ENCODE peak calls at places on chromosome 3, in six cellular contexts. A is H1, P is A549, G is GM12878, Z is HepG2, U is SK-N-SH. W is an unnamed sample.
A peak's percentile ranks its signal among the peaks of the same experiment; 100 is the strongest.

GRCh38 chr3:4587061-4587837 is 94.1 kb downstream of the ITPR1 start:
- DNase-seq in A (no peak), P (no peak), G (no peak), Z (no peak), U (no peak), W (no peak)

GRCh38 chr3:15429080-15429479 is 1.7 kb downstream of the EAF1 start:
- DNase-seq in A (no peak), P (no peak), G (no peak), Z (no peak), U (no peak), W (no peak)

GRCh38 chr3:50609071-50609742 is 2.4 kb downstream of the CISH start:
- DNase-seq in A (no peak), P (no peak), G (no peak), Z (no peak), U (no peak), W (no peak)

GRCh38 chr3:68256635-68257034 is 602.2 kb upstream of the SUCLG2 start:
- DNase-seq in A (no peak), P (peak; percentile 5), G (no peak), Z (no peak), U (peak; percentile 8), W (no peak)

GRCh38 chr3:135865554-135865953 is 100.0 kb upstream of the PPP2R3A start:
- DNase-seq in A (no peak), P (no peak), G (no peak), Z (no peak), U (no peak), W (no peak)

GRCh38 chr3:160577551-160578195 is 12.3 kb upstream of the KPNA4 start:
- DNase-seq in A (no peak), P (peak; percentile 39), G (no peak), Z (peak; percentile 12), U (no peak), W (no peak)

GRCh38 chr3:12483364-12483763 is 916 bp upstream of the TSEN2 start:
- DNase-seq in A (no peak), P (no peak), G (no peak), Z (no peak), U (no peak), W (no peak)

GRCh38 chr3:17605032-17605431 is 137.4 kb downstream of the TBC1D5 start:
- DNase-seq in A (no peak), P (peak; percentile 50), G (no peak), Z (peak; percentile 7), U (no peak), W (no peak)

GRCh38 chr3:107795514-107796094 is 272.8 kb downstream of the BBX start:
- DNase-seq in A (no peak), P (no peak), G (no peak), Z (no peak), U (no peak), W (no peak)

GRCh38 chr3:4601926-4602325 is 108.8 kb downstream of the ITPR1 start:
- DNase-seq in A (no peak), P (no peak), G (no peak), Z (no peak), U (no peak), W (no peak)

GRCh38 chr3:139780603-139781002 is 102.8 kb upstream of the NMNAT3 start:
- DNase-seq in A (no peak), P (no peak), G (no peak), Z (no peak), U (no peak), W (no peak)

GRCh38 chr3:3734881-3735280 is 64.3 kb upstream of the LRRN1 start:
- DNase-seq in A (no peak), P (no peak), G (no peak), Z (no peak), U (no peak), W (no peak)

GRCh38 chr3:141330718-141331369 is 37.5 kb upstream of the ZBTB38 start:
- DNase-seq in A (no peak), P (peak; percentile 37), G (no peak), Z (no peak), U (no peak), W (no peak)

GRCh38 chr3:32882603-32883025 is 64.8 kb downstream of the TRIM71 start:
- DNase-seq in A (no peak), P (no peak), G (peak; percentile 76), Z (no peak), U (no peak), W (no peak)

GRCh38 chr3:123025642-123026521 is 1.7 kb downstream of the SEMA5B start:
- DNase-seq in A (peak; percentile 85), P (no peak), G (no peak), Z (no peak), U (peak; percentile 61), W (no peak)

GRCh38 chr3:51928438-51928837 is 13.3 kb downstream of the RRP9 start:
- DNase-seq in A (no peak), P (no peak), G (no peak), Z (no peak), U (no peak), W (no peak)

GRCh38 chr3:112119686-112120484 is 13.2 kb downstream of the GCSAM start:
- DNase-seq in A (no peak), P (no peak), G (no peak), Z (no peak), U (no peak), W (no peak)

GRCh38 chr3:72100626-72101187 is 315.8 kb upstream of the PROK2 start:
- DNase-seq in A (peak; percentile 89), P (peak; percentile 1), G (peak; percentile 77), Z (no peak), U (peak; percentile 87), W (peak; percentile 62)
- TF ChIP-seq CHD2 in A (no peak), P (no peak), G (peak; percentile 22), Z (no peak), U (no peak), W (no peak)

GRCh38 chr3:22118542-22118941 is 367.5 kb upstream of the ZNF385D start:
- DNase-seq in A (no peak), P (no peak), G (no peak), Z (no peak), U (no peak), W (no peak)

GRCh38 chr3:22117091-22117490 is 366.1 kb upstream of the ZNF385D start:
- DNase-seq in A (no peak), P (no peak), G (no peak), Z (no peak), U (no peak), W (no peak)

GRCh38 chr3:22115581-22115980 is 364.6 kb upstream of the ZNF385D start:
- DNase-seq in A (no peak), P (no peak), G (no peak), Z (no peak), U (no peak), W (no peak)

GRCh38 chr3:22121068-22121706 is 370.2 kb upstream of the ZNF385D start:
- DNase-seq in A (no peak), P (no peak), G (no peak), Z (peak; percentile 69), U (no peak), W (no peak)

GRCh38 chr3:22117751-22118346 is 366.8 kb upstream of the ZNF385D start:
- DNase-seq in A (no peak), P (peak; percentile 53), G (no peak), Z (peak; percentile 34), U (peak; percentile 6), W (peak; percentile 11)
- TF ChIP-seq CHD2 in A (no peak), P (no peak), G (no peak), Z (no peak), U (no peak), W (no peak)

GRCh38 chr3:127304121-127304744 is 16.4 kb upstream of the PRR20G start:
- DNase-seq in A (no peak), P (peak; percentile 35), G (no peak), Z (peak; percentile 69), U (peak; percentile 80), W (peak; percentile 13)
- TF ChIP-seq CHD2 in A (no peak), P (no peak), G (no peak), Z (no peak), U (no peak), W (no peak)

GRCh38 chr3:23484386-23484785 is 281.3 kb downstream of the UBE2E2 start:
- DNase-seq in A (no peak), P (no peak), G (no peak), Z (no peak), U (no peak), W (no peak)
- TF ChIP-seq CHD2 in A (no peak), P (no peak), G (no peak), Z (no peak), U (no peak), W (no peak)

DNA sequence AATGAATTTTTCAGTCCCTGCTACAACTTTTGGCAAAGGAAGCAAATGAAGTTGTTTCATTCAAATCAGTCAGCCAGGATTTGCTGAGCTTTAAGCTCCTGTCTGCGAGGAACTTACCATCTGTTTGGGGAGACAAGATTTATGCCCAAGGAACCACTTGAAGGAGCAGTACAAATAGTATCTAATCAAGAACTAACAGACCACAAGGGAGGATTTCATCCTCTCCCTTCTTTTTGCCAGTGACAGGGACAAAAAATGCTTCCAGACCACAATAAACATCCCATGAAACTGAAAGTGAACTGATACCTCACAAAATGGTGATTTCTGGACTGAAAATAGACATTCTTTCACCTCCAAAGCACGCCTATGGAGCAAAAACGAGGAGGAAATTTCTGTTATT is 202.2 kb upstream of the GADL1 start:
- DNase-seq in A (no peak), P (no peak), G (no peak), Z (no peak), U (no peak), W (peak; percentile 35)
- TF ChIP-seq CHD2 in A (no peak), P (no peak), G (no peak), Z (no peak), U (no peak), W (no peak)

DNA sequence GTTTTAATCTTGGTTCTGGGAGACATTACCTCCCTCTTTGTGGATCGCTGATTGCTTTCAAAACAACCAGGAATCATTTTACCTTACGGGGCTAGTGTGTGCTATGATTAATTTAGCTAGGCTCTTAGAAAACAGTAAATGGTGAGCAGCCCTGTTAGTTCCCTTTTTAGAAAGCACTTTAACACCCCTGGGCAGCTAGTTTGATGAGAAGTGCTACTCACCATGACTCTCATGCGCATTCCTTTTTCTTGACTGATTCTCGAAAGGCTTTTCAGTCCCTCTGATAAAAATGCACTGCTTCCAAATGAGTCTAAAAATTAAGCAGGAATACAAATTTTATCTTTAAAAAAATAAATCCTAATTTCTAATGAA is 75.3 kb upstream of the LEKR1 start:
- DNase-seq in A (no peak), P (no peak), G (no peak), Z (no peak), U (no peak), W (no peak)
- TF ChIP-seq CHD2 in A (no peak), P (no peak), G (no peak), Z (no peak), U (no peak), W (no peak)

DNA sequence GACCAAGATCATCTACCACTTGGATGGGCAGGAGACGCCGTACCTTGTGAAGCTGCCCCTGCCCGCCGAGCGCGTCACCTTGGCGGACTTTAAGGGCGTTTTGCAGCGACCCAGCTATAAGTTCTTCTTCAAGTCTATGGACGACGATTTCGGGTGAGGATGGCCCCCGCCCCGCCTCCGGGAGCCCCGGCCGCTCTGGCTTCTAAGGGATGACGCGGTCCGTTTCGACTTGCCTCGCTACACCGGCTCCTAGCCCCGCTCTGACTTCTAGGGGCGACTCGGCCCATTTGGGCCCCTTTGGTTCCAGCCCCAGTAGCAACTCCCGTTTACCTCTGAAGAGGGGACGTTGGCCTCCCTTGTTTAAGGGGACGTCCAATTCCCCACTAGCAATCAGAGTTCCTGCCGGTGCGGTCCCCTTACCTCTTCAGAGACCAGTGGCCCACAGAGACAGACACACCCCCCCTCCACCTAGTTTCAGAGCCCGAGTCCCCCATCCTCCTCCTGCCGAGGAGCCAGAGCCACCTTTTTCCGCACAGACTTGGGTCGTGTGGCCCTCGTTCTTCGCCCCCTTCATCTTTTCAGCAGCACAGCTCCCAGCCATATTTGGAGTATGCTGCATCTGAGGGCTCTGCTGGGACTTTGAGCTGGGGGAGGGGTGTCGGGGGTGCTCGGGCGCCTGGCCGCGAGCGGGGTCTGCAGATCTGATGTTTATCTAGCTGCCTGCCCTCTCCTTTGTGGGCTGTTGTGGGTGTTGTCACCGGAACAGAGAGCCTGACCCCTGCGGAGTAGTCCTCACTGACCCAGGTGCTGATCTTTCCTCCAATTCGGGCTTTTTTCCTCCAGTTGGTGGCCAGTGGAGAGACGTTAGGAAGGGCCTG is 706 bp downstream of the DVL3 start:
- DNase-seq in A (peak; percentile 69), P (no peak), G (no peak), Z (peak; percentile 68), U (peak; percentile 74), W (peak; percentile 56)
- TF ChIP-seq CHD2 in A (no peak), P (no peak), G (no peak), Z (no peak), U (no peak), W (no peak)